ENCODE peak calls at places on chromosomes 12 and 14, in six cellular contexts. E is naive thymus-derived CD4-positive, alpha-beta T cell; G is head of caudate nucleus; V is stimulated activated CD8-positive, alpha-beta memory T cell treated with anti-CD3 and anti-CD28 coated beads, Interleukin-2, amount 100 ng/mL, for 1 hour; I is AG04450; D is brain microvascular endothelial cell. J is an unnamed sample.

GRCh38 chr12:15446798-15447197 is 124.5 kb downstream of the PTPRO start:
- DNase-seq in I (no peak), E (no peak), D (no peak), V (no peak), G (peak; percentile 10), J (no peak)

GRCh38 chr12:124477109-124477915 is 90.1 kb downstream of the NCOR2 start:
- DNase-seq in G (no peak), V (no peak), D (peak; percentile 17), E (no peak), I (no peak), J (no peak)

GRCh38 chr12:53595212-53595611 is 31.0 kb downstream of the ATF7 start:
- DNase-seq in D (no peak), I (no peak), E (no peak), G (no peak), V (no peak), J (no peak)

GRCh38 chr12:61536525-61536924 is 723.7 kb upstream of the USP15 start:
- DNase-seq in D (peak; percentile 2), I (no peak), E (no peak), G (peak; percentile 3), V (no peak), J (no peak)

GRCh38 chr14:64807588-64807987 is 72.1 kb downstream of the SPTB start:
- DNase-seq in D (no peak), I (no peak), G (no peak), V (no peak), E (no peak), J (no peak)

GRCh38 chr14:69654109-69654508 is 42.7 kb downstream of the SUSD6 start:
- DNase-seq in I (no peak), G (no peak), V (no peak), D (no peak), E (no peak), J (no peak)

GRCh38 chr12:103241184-103241583 is 254.6 kb downstream of the C12orf42 start:
- DNase-seq in V (no peak), D (no peak), E (no peak), I (no peak), G (no peak), J (no peak)

GRCh38 chr14:84520711-84521338 is 1009.1 kb upstream of the FLRT2 start:
- DNase-seq in E (no peak), G (no peak), D (peak; percentile 34), I (no peak), V (no peak), J (no peak)

GRCh38 chr14:74362361-74362915 is 14.2 kb downstream of the VRTN start:
- DNase-seq in I (peak; percentile 34), G (peak; percentile 83), V (peak; percentile 33), E (peak; percentile 57), D (peak; percentile 72), J (peak; percentile 30)

GRCh38 chr14:74577247-74577947 is 34.6 kb downstream of the LTBP2 start:
- DNase-seq in E (no peak), G (no peak), I (no peak), V (no peak), D (no peak), J (no peak)

GRCh38 chr12:53299101-53299453 is 418 bp upstream of the MYG1 start:
- DNase-seq in I (no peak), G (no peak), V (no peak), E (peak; percentile 11), D (peak; percentile 67), J (no peak)

GRCh38 chr14:30620178-30620577 is 1.9 kb upstream of the SCFD1 start:
- DNase-seq in G (no peak), D (peak; percentile 52), I (no peak), E (no peak), V (no peak), J (no peak)

GRCh38 chr14:23294734-23295561 is 7.7 kb downstream of the PPP1R3E start:
- DNase-seq in E (peak; percentile 66), V (no peak), I (no peak), D (peak; percentile 14), G (peak; percentile 46), J (no peak)

GRCh38 chr12:30519535-30519934 is 176.1 kb downstream of the IPO8 start:
- DNase-seq in E (no peak), G (no peak), V (no peak), D (no peak), I (no peak), J (no peak)

GRCh38 chr12:26205946-26206345 is 10.6 kb downstream of the SSPN start:
- DNase-seq in G (peak; percentile 50), E (no peak), I (no peak), D (no peak), V (no peak), J (no peak)

GRCh38 chr12:43277630-43278267 is 274.3 kb downstream of the ADAMTS20 start:
- DNase-seq in E (no peak), G (no peak), V (no peak), D (peak; percentile 79), I (peak; percentile 55), J (no peak)

GRCh38 chr12:116138781-116139180 is 138.7 kb downstream of the MED13L start:
- DNase-seq in E (no peak), G (no peak), V (no peak), D (no peak), I (no peak), J (no peak)

GRCh38 chr14:76786556-76786955 is 25.3 kb downstream of the VASH1 start:
- DNase-seq in E (no peak), D (no peak), I (no peak), V (no peak), G (no peak), J (no peak)

GRCh38 chr12:75754698-75755097 is 243.3 kb upstream of the KRR1 start:
- DNase-seq in V (no peak), D (no peak), I (no peak), E (no peak), G (no peak), J (no peak)

GRCh38 chr12:20028033-20028432 is 340.3 kb upstream of the PDE3A start:
- DNase-seq in G (no peak), E (no peak), D (no peak), V (no peak), I (no peak), J (no peak)

GRCh38 chr14:105059035-105059916 is 6.0 kb downstream of the GPR132 start:
- DNase-seq in I (no peak), G (no peak), E (peak; percentile 86), D (no peak), V (no peak), J (no peak)

GRCh38 chr12:106753526-106753925 is 21.0 kb upstream of the RIC8B start:
- DNase-seq in I (no peak), V (no peak), D (no peak), E (peak; percentile 42), G (no peak), J (no peak)

GRCh38 chr12:63276537-63277365 is 125.8 kb upstream of the AVPR1A start:
- DNase-seq in G (no peak), D (peak; percentile 60), E (no peak), V (no peak), I (no peak), J (no peak)

GRCh38 chr14:51884086-51884927 is 23.9 kb downstream of the GNG2 start:
- DNase-seq in V (no peak), I (peak; percentile 67), D (peak; percentile 82), G (no peak), E (no peak), J (no peak)

GRCh38 chr14:54784657-54785056 is 118.0 kb downstream of the GCH1 start:
- DNase-seq in G (peak; percentile 52), D (no peak), E (no peak), I (no peak), V (no peak), J (no peak)

J was measured in activated CD8-positive, alpha-beta memory T cell treated with anti-CD3 and anti-CD28 coated beads for 48 hours.